ENCODE peak calls at places on chromosomes 1 and 21, in four cellular contexts. T is stimulated activated CD4-positive, alpha-beta T cell treated with anti-CD3 and anti-CD28 coated beads, Interleukin-15, amount 100 ng/mL, for 24 hours; Q is naive thymus-derived CD4-positive, alpha-beta T cell; M is A172. J is an unnamed sample.

GRCh38 chr1:42423621-42424200 is 32.1 kb downstream of the ZMYND12 start:
- DNase-seq in Q (no peak), T (no peak), M (no peak), J (no peak)

GRCh38 chr1:108482708-108483107 is 32.6 kb downstream of the NBPF6 start:
- DNase-seq in M (no peak), Q (no peak), T (no peak), J (no peak)

GRCh38 chr1:204081791-204082513 is 9.0 kb downstream of the SOX13 start:
- DNase-seq in M (no peak), T (no peak), Q (no peak), J (no peak)

GRCh38 chr1:10791117-10791951 is 5.1 kb downstream of the CASZ1 start:
- DNase-seq in M (no peak), Q (no peak), T (no peak), J (no peak)

GRCh38 chr1:219498666-219499065 is 114.2 kb downstream of the ZC3H11B start:
- DNase-seq in Q (no peak), M (no peak), T (no peak), J (peak; percentile 92)

GRCh38 chr1:55724551-55725325 is 509.6 kb upstream of the USP24 start:
- DNase-seq in T (no peak), M (peak; percentile 84), Q (no peak), J (peak; percentile 94)

GRCh38 chr1:174209347-174210187 is 50.2 kb downstream of the RABGAP1L start:
- DNase-seq in Q (no peak), M (no peak), T (peak; percentile 22), J (no peak)

GRCh38 chr1:186574951-186575747 is 105.1 kb downstream of the PTGS2 start:
- DNase-seq in Q (no peak), T (no peak), M (peak; percentile 41), J (peak; percentile 20)

GRCh38 chr1:41735587-41736290 is 183.0 kb downstream of the HIVEP3 start:
- DNase-seq in M (no peak), Q (no peak), T (no peak), J (no peak)

GRCh38 chr1:205569411-205570172 is 62.2 kb downstream of the ELK4 start:
- DNase-seq in M (no peak), Q (no peak), T (no peak), J (no peak)

GRCh38 chr1:167439301-167439988 is 78.9 kb downstream of the CD247 start:
- DNase-seq in T (peak; percentile 52), Q (peak; percentile 40), M (no peak), J (no peak)

GRCh38 chr1:167440345-167440744 is 78.0 kb downstream of the CD247 start:
- DNase-seq in M (no peak), Q (no peak), T (no peak), J (no peak)

GRCh38 chr1:150563340-150564038 is 14.3 kb downstream of the ADAMTSL4 start:
- DNase-seq in M (peak; percentile 73), T (peak; percentile 60), Q (peak; percentile 82), J (no peak)

GRCh38 chr21:46667735-46668380 is 32.4 kb downstream of the PRMT2 start:
- DNase-seq in Q (no peak), T (peak; percentile 43), M (peak; percentile 77), J (no peak)

GRCh38 chr1:62691062-62691844 is 3.1 kb upstream of the DOCK7 start:
- DNase-seq in Q (no peak), M (no peak), T (no peak), J (no peak)

GRCh38 chr1:117860906-117861610 is 68.4 kb downstream of the GDAP2 start:
- DNase-seq in T (no peak), Q (no peak), M (no peak), J (peak; percentile 58)

GRCh38 chr1:43238104-43238503 is 31.7 kb upstream of the TMEM125 start:
- DNase-seq in T (peak; percentile 45), Q (no peak), M (peak; percentile 64), J (peak; percentile 54)

GRCh38 chr1:81237531-81238528 is 562.9 kb upstream of the ADGRL2 start:
- DNase-seq in Q (no peak), T (no peak), M (no peak), J (no peak)

GRCh38 chr1:77406661-77407060 is 124.8 kb downstream of the AK5 start:
- DNase-seq in T (no peak), Q (no peak), M (no peak), J (no peak)

GRCh38 chr1:116390195-116390594 is 17.2 kb downstream of the ATP1A1 start:
- DNase-seq in Q (no peak), T (peak; percentile 62), M (no peak), J (no peak)

GRCh38 chr21:37381883-37382585 is 15.5 kb downstream of the DYRK1A start:
- DNase-seq in Q (no peak), T (no peak), M (no peak), J (no peak)